ENCODE peak calls at places on chromosomes 12 and 14, in four cellular contexts. N is heart left ventricle, M is astrocyte of the cerebellum, D is SK-N-SH. Q is an unnamed sample.

GRCh38 chr12:1594045-1594294 is 411 bp downstream of the FBXL14 start:
- DNase-seq in N (peak; percentile 87), M (no peak), D (peak; percentile 79), Q (no peak)

GRCh38 chr12:52204095-52204930 is 12.5 kb upstream of the KRT80 start:
- DNase-seq in N (peak; percentile 14), M (no peak), D (no peak), Q (no peak)

GRCh38 chr12:69173358-69173757 is 66.0 kb upstream of the CPSF6 start:
- DNase-seq in N (no peak), M (no peak), D (no peak), Q (no peak)

GRCh38 chr12:4918950-4919660 is 9.4 kb downstream of the KCNA1 start:
- DNase-seq in N (no peak), M (peak; percentile 87), D (no peak), Q (no peak)

GRCh38 chr14:97723834-97724770 is 926.9 kb downstream of the VRK1 start:
- DNase-seq in N (no peak), M (no peak), D (no peak), Q (no peak)

GRCh38 chr14:90319173-90319572 is 12.6 kb downstream of the NRDE2 start:
- DNase-seq in N (no peak), M (no peak), D (no peak), Q (no peak)

GRCh38 chr14:75689012-75689411 is 28.0 kb downstream of the TTLL5 start:
- DNase-seq in N (no peak), M (no peak), D (no peak), Q (no peak)

GRCh38 chr12:53695148-53696138 is 19.6 kb upstream of the ATP5MC2 start:
- DNase-seq in N (peak; percentile 67), M (no peak), D (peak; percentile 48), Q (peak; percentile 68)

GRCh38 chr12:132196038-132196872 is 52.0 kb downstream of the NOC4L start:
- DNase-seq in N (peak; percentile 39), M (peak; percentile 8), D (no peak), Q (no peak)

GRCh38 chr14:24171422-24172260 is at the start of gene REC8:
- DNase-seq in N (peak; percentile 80), M (peak; percentile 89), D (peak; percentile 97), Q (peak; percentile 90)

GRCh38 chr12:86827409-86827808 is 571.2 kb upstream of the MGAT4C start:
- DNase-seq in N (no peak), M (no peak), D (no peak), Q (no peak)

GRCh38 chr14:100850841-100851585 is 25.1 kb downstream of the MEG3 start:
- DNase-seq in N (peak; percentile 81), M (no peak), D (peak; percentile 42), Q (peak; percentile 72)

GRCh38 chr12:81668475-81668874 is 90.7 kb downstream of the PPFIA2 start:
- DNase-seq in N (no peak), M (peak; percentile 97), D (no peak), Q (no peak)

GRCh38 chr14:96623676-96624484 is 121.7 kb downstream of the PAPOLA start:
- DNase-seq in N (no peak), M (no peak), D (no peak), Q (no peak)

GRCh38 chr14:81396108-81396507 is 4.0 kb downstream of the STON2 start:
- DNase-seq in N (no peak), M (no peak), D (no peak), Q (no peak)

GRCh38 chr14:91078095-91078737 is 17.8 kb upstream of the RPS6KA5 start:
- DNase-seq in N (no peak), M (no peak), D (no peak), Q (no peak)

GRCh38 chr12:111268738-111269572 is 99.9 kb downstream of the PHETA1 start:
- DNase-seq in N (no peak), M (no peak), D (peak; percentile 60), Q (peak; percentile 22)

GRCh38 chr14:80681651-80682050 is 259.9 kb downstream of the CEP128 start:
- DNase-seq in N (no peak), M (no peak), D (no peak), Q (no peak)

GRCh38 chr14:67572608-67573007 is 27.5 kb downstream of the PIGH start:
- DNase-seq in N (no peak), M (no peak), D (no peak), Q (no peak)

GRCh38 chr14:30564235-30564867 is 5.4 kb downstream of the G2E3 start:
- DNase-seq in N (no peak), M (no peak), D (no peak), Q (no peak)

GRCh38 chr12:110743571-110744093 is 941 bp upstream of the PPP1CC start:
- DNase-seq in N (peak; percentile 74), M (no peak), D (peak; percentile 24), Q (no peak)

GRCh38 chr12:67853204-67853603 is 136.0 kb upstream of the IFNG-AS1 start:
- DNase-seq in N (no peak), M (no peak), D (no peak), Q (no peak)

GRCh38 chr12:27934278-27934677 is 38.3 kb downstream of the PTHLH start:
- DNase-seq in N (no peak), M (no peak), D (no peak), Q (no peak)

GRCh38 chr12:108629824-108630476 is 3.7 kb downstream of the SELPLG start:
- DNase-seq in N (no peak), M (no peak), D (no peak), Q (no peak)

GRCh38 chr12:93139028-93139665 is 210.1 kb upstream of the EEA1 start:
- DNase-seq in N (no peak), M (no peak), D (no peak), Q (no peak)

GRCh38 chr14:89432226-89432625 is 15.2 kb upstream of the FOXN3 start:
- DNase-seq in N (no peak), M (no peak), D (no peak), Q (no peak)

GRCh38 chr14:75725481-75725880 is 64.4 kb downstream of the TTLL5 start:
- DNase-seq in N (no peak), M (no peak), D (no peak), Q (no peak)

GRCh38 chr14:26765301-26765700 is 167.5 kb upstream of the NOVA1 start:
- DNase-seq in N (no peak), M (no peak), D (no peak), Q (no peak)

GRCh38 chr14:43898709-43899108 is 608.4 kb downstream of the FSCB start:
- DNase-seq in N (no peak), M (no peak), D (no peak), Q (no peak)

DNA sequence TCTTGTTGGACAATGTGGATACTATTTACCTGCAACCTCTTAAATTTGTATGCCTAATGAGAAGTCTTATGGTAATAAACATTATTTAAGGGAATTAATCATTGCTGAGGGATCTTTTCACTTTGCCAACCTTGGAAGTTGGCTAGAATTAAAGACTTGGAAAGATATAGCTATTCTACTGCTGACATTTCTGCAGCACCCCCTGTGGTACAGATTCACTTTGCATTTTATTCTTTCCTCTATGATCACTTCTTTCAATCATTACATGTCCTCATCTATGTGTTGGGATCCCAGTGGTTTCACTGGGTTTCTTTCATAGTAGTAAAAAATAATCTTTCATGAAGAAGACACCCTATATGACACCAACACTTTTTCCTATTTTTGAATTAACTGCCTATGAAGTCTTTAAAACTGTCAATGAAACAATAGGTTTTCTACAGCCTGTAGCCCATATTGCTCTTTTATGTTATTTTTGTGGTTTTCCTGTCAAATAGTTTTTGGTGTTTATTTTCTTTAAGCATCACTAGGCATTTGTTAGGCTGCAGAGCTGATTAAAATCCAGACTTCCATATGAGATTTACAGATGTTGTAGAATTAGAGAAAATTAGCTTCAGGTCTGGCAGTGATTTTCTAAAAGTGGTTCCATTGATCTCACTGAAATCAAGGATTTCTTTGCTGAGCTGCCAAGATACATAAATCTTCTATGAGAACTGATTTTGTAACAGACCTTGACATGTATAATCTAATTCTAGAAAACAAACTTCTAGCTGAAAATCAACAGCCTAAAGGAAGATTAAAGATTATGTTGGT is 256.1 kb downstream of the NAV3 start:
- DNase-seq in N (no peak), M (no peak), D (peak; percentile 44), Q (no peak)
- TF ChIP-seq CTCF in N (no peak), M (peak; percentile 21), D (peak; percentile 40), Q (peak; percentile 21)

DNA sequence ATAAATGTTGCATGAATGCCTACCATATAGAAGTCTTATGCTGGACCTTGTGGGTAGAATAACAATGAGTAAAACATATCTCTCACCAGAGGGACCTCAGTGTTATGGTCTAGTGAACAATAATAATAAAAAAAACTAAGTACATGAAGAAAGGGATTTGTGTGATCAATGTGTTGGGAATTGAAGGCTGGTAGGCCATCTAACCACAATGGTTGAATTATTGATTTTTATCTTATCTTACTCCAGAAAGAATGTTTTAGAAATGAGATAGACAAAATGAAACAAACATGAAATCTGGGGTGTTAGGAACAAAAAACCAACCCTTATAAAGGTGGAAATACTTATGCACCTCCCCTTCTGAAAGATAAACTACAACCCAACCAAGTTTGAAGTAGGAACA is 243.9 kb upstream of the LRIG3 start:
- DNase-seq in N (no peak), M (no peak), D (no peak), Q (no peak)
- TF ChIP-seq CTCF in N (no peak), M (no peak), D (no peak), Q (no peak)

GRCh38 chr14:54125109-54125508 is 168.5 kb upstream of the BMP4 start:
- DNase-seq in N (no peak), M (no peak), D (no peak), Q (no peak)

GRCh38 chr14:54120260-54120659 is 163.6 kb upstream of the BMP4 start:
- DNase-seq in N (no peak), M (peak; percentile 85), D (no peak), Q (no peak)

GRCh38 chr14:54117924-54118323 is 161.3 kb upstream of the BMP4 start:
- DNase-seq in N (no peak), M (no peak), D (no peak), Q (no peak)

GRCh38 chr14:54123836-54124235 is 167.2 kb upstream of the BMP4 start:
- DNase-seq in N (no peak), M (no peak), D (no peak), Q (no peak)

GRCh38 chr14:54121461-54121860 is 164.8 kb upstream of the BMP4 start:
- DNase-seq in N (no peak), M (no peak), D (no peak), Q (no peak)
- TF ChIP-seq CTCF in N (no peak), M (no peak), D (no peak), Q (no peak)

GRCh38 chr12:117473856-117474255 is 112.4 kb upstream of the NOS1 start:
- DNase-seq in N (no peak), M (no peak), D (no peak), Q (no peak)

GRCh38 chr12:117468016-117468415 is 106.6 kb upstream of the NOS1 start:
- DNase-seq in N (no peak), M (no peak), D (no peak), Q (no peak)

GRCh38 chr12:117472983-117473382 is 111.6 kb upstream of the NOS1 start:
- DNase-seq in N (no peak), M (no peak), D (peak; percentile 67), Q (peak; percentile 69)

GRCh38 chr12:117469883-117470483 is 108.6 kb upstream of the NOS1 start:
- DNase-seq in N (no peak), M (no peak), D (no peak), Q (no peak)

DNA sequence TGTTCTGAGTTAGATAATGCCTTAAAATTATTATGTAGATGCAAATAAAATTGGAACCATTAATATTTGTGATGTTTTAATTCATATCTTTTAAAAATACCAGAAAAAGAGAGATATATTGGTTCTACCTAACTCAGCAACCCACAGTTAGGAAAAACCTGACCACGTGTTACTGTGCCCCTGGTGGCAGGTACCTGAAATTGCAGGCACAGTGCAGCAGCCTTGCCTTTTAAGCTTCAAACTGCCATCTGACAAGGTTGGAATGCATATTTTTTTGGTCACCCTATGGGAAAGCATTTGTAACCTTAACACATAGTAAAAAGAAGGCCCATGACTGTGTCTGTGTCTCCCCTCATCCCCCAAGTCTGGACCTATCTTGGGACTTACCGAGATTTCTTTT is 109.4 kb upstream of the NOS1 start:
- DNase-seq in N (no peak), M (no peak), D (no peak), Q (no peak)
- TF ChIP-seq CTCF in N (no peak), M (peak; percentile 25), D (peak; percentile 43), Q (peak; percentile 91)

GRCh38 chr14:34640826-34641225 is 10.9 kb upstream of the SNX6 start:
- DNase-seq in N (no peak), M (no peak), D (peak; percentile 63), Q (no peak)
- TF ChIP-seq CTCF in N (no peak), M (no peak), D (no peak), Q (no peak)